ENCODE peak calls at places on chromosome 4, in five cellular contexts. C, P, T, H and X are unnamed samples.
A peak's percentile ranks its signal among the peaks of the same experiment; 100 is the strongest.

GRCh38 chr4:1565598-1566295 is 118.4 kb downstream of the FAM53A start:
- DNase-seq in T (no peak), C (no peak), H (no peak), P (no peak), X (peak; percentile 11)

GRCh38 chr4:82798168-82799005 is at the start of gene SCD5:
- DNase-seq in H (peak; percentile 50), P (peak; percentile 73), T (peak; percentile 83), C (peak; percentile 16), X (peak; percentile 74)

GRCh38 chr4:145734576-145735329 is 54.8 kb downstream of the C4orf51 start:
- DNase-seq in C (no peak), H (peak; percentile 68), T (peak; percentile 65), P (peak; percentile 95), X (no peak)

GRCh38 chr4:129323630-129324029 is 227.7 kb downstream of the C4orf33 start:
- DNase-seq in T (no peak), H (no peak), C (no peak), P (no peak), X (no peak)

GRCh38 chr4:42923431-42923830 is 30.9 kb downstream of the GRXCR1 start:
- DNase-seq in P (no peak), C (no peak), T (no peak), H (no peak), X (no peak)

GRCh38 chr4:86596802-86597201 is 2.7 kb downstream of the PTPN13 start:
- DNase-seq in T (no peak), H (no peak), C (no peak), P (no peak), X (no peak)

GRCh38 chr4:79864470-79865190 is 208.4 kb downstream of the ANTXR2 start:
- DNase-seq in H (no peak), C (no peak), T (no peak), P (no peak), X (no peak)

GRCh38 chr4:110196871-110197420 is 1.5 kb downstream of the ELOVL6 start:
- DNase-seq in C (peak; percentile 14), H (peak; percentile 44), T (peak; percentile 39), P (peak; percentile 45), X (peak; percentile 82)

GRCh38 chr4:41802590-41802989 is 54.1 kb upstream of the PHOX2B start:
- DNase-seq in C (no peak), P (no peak), H (no peak), T (no peak), X (no peak)

GRCh38 chr4:164956766-164957643 is 20.5 kb downstream of the TRIM61 start:
- DNase-seq in H (peak; percentile 93), P (peak; percentile 87), T (peak; percentile 52), C (peak; percentile 85), X (peak; percentile 83)

GRCh38 chr4:92477309-92477708 is 173.5 kb downstream of the GRID2 start:
- DNase-seq in P (no peak), T (no peak), C (no peak), H (no peak), X (no peak)

GRCh38 chr4:109294006-109294405 is 8.5 kb downstream of the COL25A1 start:
- DNase-seq in C (peak; percentile 49), H (no peak), T (no peak), P (no peak), X (peak; percentile 35)

GRCh38 chr4:186068581-186069402 is at the start of gene TLR3:
- DNase-seq in C (no peak), P (peak; percentile 20), T (no peak), H (no peak), X (no peak)

GRCh38 chr4:52377563-52377962 is 281.5 kb downstream of the USP46 start:
- DNase-seq in P (no peak), H (no peak), T (no peak), C (no peak), X (peak; percentile 36)

GRCh38 chr4:171118091-171118490 is 695.1 kb upstream of the GALNTL6 start:
- DNase-seq in C (no peak), H (no peak), T (no peak), P (peak; percentile 1), X (no peak)

GRCh38 chr4:7905461-7905915 is 34.2 kb downstream of the AFAP1 start:
- DNase-seq in P (no peak), H (no peak), C (no peak), T (no peak), X (no peak)

GRCh38 chr4:742096-742741 is 36.6 kb downstream of the PCGF3 start:
- DNase-seq in P (no peak), T (no peak), C (no peak), H (no peak), X (no peak)

GRCh38 chr4:151389316-151389715 is 19.7 kb upstream of the FHIP1A start:
- DNase-seq in C (no peak), H (no peak), P (no peak), T (no peak), X (no peak)

GRCh38 chr4:178347091-178347490 is 904.9 kb upstream of the AGA start:
- DNase-seq in P (no peak), T (no peak), H (no peak), C (no peak), X (no peak)

GRCh38 chr4:1731180-1731579 is 9.9 kb downstream of the TACC3 start:
- DNase-seq in C (no peak), H (no peak), P (no peak), T (no peak), X (no peak)

GRCh38 chr4:106893395-106893881 is 142.7 kb downstream of the DKK2 start:
- DNase-seq in H (no peak), P (no peak), C (no peak), T (no peak), X (peak; percentile 26)

GRCh38 chr4:2469192-2469984 is 482 bp downstream of the RNF4 start:
- DNase-seq in T (peak; percentile 28), P (peak; percentile 41), H (peak; percentile 65), C (peak; percentile 60), X (peak; percentile 53)

GRCh38 chr4:15168759-15169158 is 166.5 kb downstream of the CPEB2 start:
- DNase-seq in T (no peak), H (no peak), C (no peak), P (no peak), X (no peak)

GRCh38 chr4:86174496-86174895 is 185.4 kb downstream of the MAPK10 start:
- DNase-seq in H (no peak), C (no peak), P (no peak), T (no peak), X (no peak)

GRCh38 chr4:2686379-2687265 is 69.5 kb downstream of the TNIP2 start:
- DNase-seq in C (no peak), T (no peak), H (peak; percentile 66), P (no peak), X (no peak)

GRCh38 chr4:78775278-78776030 is 696 bp upstream of the BMP2K start:
- DNase-seq in C (peak; percentile 87), P (peak; percentile 80), H (peak; percentile 88), T (peak; percentile 89), X (peak; percentile 82)

GRCh38 chr4:111128327-111128726 is 505.4 kb upstream of the PITX2 start:
- DNase-seq in C (no peak), P (no peak), T (no peak), H (no peak), X (no peak)

GRCh38 chr4:118280501-118281218 is 72.1 kb downstream of the PRSS12 start:
- DNase-seq in H (peak; percentile 76), T (peak; percentile 49), P (peak; percentile 40), C (peak; percentile 78), X (peak; percentile 57)

GRCh38 chr4:41598580-41598979 is 60.6 kb downstream of the LIMCH1 start:
- DNase-seq in H (no peak), P (no peak), C (no peak), T (no peak), X (no peak)

GRCh38 chr4:139241784-139242151 is 38.3 kb downstream of the MGARP start:
- DNase-seq in C (no peak), P (no peak), H (no peak), T (no peak), X (no peak)

GRCh38 chr4:158884280-158884679 is 115.5 kb downstream of the FNIP2 start:
- DNase-seq in P (no peak), H (no peak), T (no peak), C (no peak), X (no peak)

GRCh38 chr4:128600996-128601857 is 208.3 kb upstream of the JADE1 start:
- DNase-seq in H (peak; percentile 87), T (peak; percentile 90), P (peak; percentile 83), C (no peak), X (no peak)

GRCh38 chr4:152937535-152938236 is 1.6 kb downstream of the FHDC1 start:
- DNase-seq in T (peak; percentile 20), H (no peak), C (peak; percentile 18), P (peak; percentile 36), X (peak; percentile 59)

GRCh38 chr4:14902337-14902736 is 99.9 kb upstream of the CPEB2 start:
- DNase-seq in H (no peak), P (no peak), T (no peak), C (no peak), X (no peak)

GRCh38 chr4:156889616-156890594 is 81.7 kb downstream of the PDGFC start:
- DNase-seq in H (no peak), C (no peak), P (no peak), T (peak; percentile 34), X (no peak)

GRCh38 chr4:26325191-26325590 is 4.4 kb downstream of the RBPJ start:
- DNase-seq in T (no peak), C (peak; percentile 46), H (no peak), P (no peak), X (no peak)
- TF ChIP-seq CTCF in T (no peak), C (peak; percentile 49), H (no peak), P (peak; percentile 51), X (no peak)

GRCh38 chr4:73853246-73853704 is at the start of gene PF4V1:
- DNase-seq in C (no peak), T (no peak), P (no peak), H (peak; percentile 31), X (no peak)
- TF ChIP-seq CTCF in C (no peak), T (no peak), P (no peak), H (no peak), X (no peak)

DNA sequence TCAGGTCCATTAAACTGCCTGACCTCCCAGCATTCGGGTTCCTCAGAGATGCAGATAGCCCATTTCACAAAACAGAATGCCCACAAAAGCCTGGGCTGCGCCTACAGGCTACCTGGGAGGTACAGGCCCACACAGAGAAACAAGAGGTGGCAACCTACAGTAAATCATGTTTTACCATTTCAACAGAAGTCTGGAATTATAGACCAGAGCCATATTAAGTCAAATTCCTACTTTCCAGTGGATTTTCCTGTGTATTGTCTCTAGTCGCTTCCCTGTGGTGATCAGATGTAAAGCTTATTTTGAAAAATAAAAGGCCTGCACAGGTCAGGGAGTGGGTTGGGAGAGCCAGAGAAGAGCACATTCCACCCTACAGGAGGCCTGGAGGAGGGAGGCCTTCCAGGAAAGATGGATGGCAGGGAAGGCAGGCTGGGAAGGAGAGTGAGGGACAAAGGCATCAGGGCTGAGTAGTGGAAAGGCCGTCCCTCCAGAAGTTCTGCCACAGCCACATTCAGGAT is 19.1 kb upstream of the USO1 start:
- DNase-seq in T (no peak), C (no peak), P (no peak), H (no peak), X (no peak)
- TF ChIP-seq CTCF in T (no peak), C (no peak), P (no peak), H (no peak), X (no peak)

DNA sequence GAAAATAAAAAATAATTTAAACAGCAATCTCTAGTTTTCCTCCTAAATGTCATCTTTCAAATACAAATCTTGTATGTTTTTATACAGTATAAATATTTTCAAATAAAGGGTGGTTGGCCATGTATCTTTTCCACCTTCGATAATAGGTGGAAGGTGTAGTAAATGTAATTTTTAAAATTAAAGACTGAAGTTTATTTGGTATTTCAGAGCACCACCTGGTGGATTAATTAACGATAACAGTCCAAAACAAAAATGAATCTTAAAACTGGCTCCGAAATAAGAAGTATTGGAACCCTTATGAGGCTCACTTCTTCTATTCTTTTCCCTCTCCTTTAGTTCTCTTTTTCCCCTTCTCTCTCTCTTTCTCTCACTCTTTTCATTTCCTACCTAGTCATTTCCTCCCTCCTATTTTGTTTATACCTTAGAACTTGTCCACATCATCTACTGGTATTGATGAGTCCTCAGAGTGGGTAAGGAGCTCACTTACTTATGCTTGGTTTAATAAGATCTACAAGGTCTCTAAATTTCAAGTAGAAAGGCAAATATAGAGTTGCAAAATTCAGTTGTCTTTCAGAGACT is 82.9 kb upstream of the EXOC1L start:
- DNase-seq in T (no peak), C (no peak), H (no peak), P (peak; percentile 31), X (no peak)
- TF ChIP-seq CTCF in T (no peak), C (no peak), H (no peak), P (peak; percentile 57), X (peak; percentile 54)